ENCODE peak calls at places on chromosomes 11 and 22, in nine cellular contexts. M is sigmoid colon, A is suprapubic skin, P is K562, Y is A549, U is ovary, L is tibial nerve, R is H1, F is transverse colon. W is an unnamed sample.
A peak's percentile ranks its signal among the peaks of the same experiment; 100 is the strongest.

GRCh38 chr22:41482319-41482935 is 13.5 kb downstream of the ACO2 start:
- DNase-seq in M (no peak), A (no peak), P (no peak), Y (no peak), U (no peak), L (no peak), R (no peak), F (no peak), W (no peak)

GRCh38 chr11:78715639-78716311 is 141.1 kb upstream of the NARS2 start:
- DNase-seq in M (no peak), A (no peak), P (peak; percentile 74), Y (peak; percentile 52), U (no peak), L (no peak), R (peak; percentile 69), F (peak; percentile 66), W (no peak)

GRCh38 chr11:2387266-2387982 is 10.3 kb downstream of the CD81 start:
- DNase-seq in M (no peak), A (no peak), P (no peak), Y (no peak), U (peak; percentile 55), L (no peak), R (no peak), F (no peak), W (no peak)

GRCh38 chr11:12457030-12457600 is 79.7 kb downstream of the PARVA start:
- DNase-seq in M (no peak), A (no peak), P (no peak), Y (no peak), U (no peak), L (no peak), R (no peak), F (no peak), W (no peak)

GRCh38 chr11:78414321-78415051 is 3.1 kb downstream of the GAB2 start:
- DNase-seq in M (no peak), A (no peak), P (no peak), Y (peak; percentile 44), U (no peak), L (no peak), R (no peak), F (no peak), W (no peak)

GRCh38 chr11:20840341-20840740 is 171.0 kb downstream of the NELL1 start:
- DNase-seq in M (no peak), A (no peak), P (no peak), Y (no peak), U (no peak), L (no peak), R (no peak), F (no peak), W (no peak)

GRCh38 chr22:19175026-19175601 is 3.4 kb downstream of the SLC25A1 start:
- DNase-seq in M (no peak), A (peak; percentile 66), P (no peak), Y (no peak), U (no peak), L (no peak), R (no peak), F (no peak), W (no peak)

GRCh38 chr11:124758355-124759267 is 3.5 kb downstream of the ESAM start:
- DNase-seq in M (peak; percentile 82), A (peak; percentile 87), P (peak; percentile 65), Y (peak; percentile 77), U (peak; percentile 40), L (no peak), R (peak; percentile 70), F (peak; percentile 91), W (peak; percentile 96)

GRCh38 chr11:65883786-65884715 is 4.2 kb downstream of the FIBP start:
- DNase-seq in M (peak; percentile 65), A (peak; percentile 62), P (no peak), Y (no peak), U (peak; percentile 16), L (no peak), R (no peak), F (peak; percentile 8), W (no peak)

GRCh38 chr22:43110927-43111623 is 525 bp downstream of the BIK start:
- DNase-seq in M (no peak), A (no peak), P (no peak), Y (no peak), U (no peak), L (no peak), R (no peak), F (peak; percentile 66), W (no peak)

GRCh38 chr11:78295991-78296930 is 107.5 kb downstream of the USP35 start:
- DNase-seq in M (no peak), A (no peak), P (no peak), Y (no peak), U (no peak), L (no peak), R (no peak), F (no peak), W (no peak)

GRCh38 chr22:27546157-27546556 is 255.4 kb downstream of the MN1 start:
- DNase-seq in M (no peak), A (no peak), P (no peak), Y (no peak), U (no peak), L (no peak), R (no peak), F (no peak), W (no peak)

GRCh38 chr11:75779960-75780359 is 11.4 kb downstream of the DGAT2 start:
- DNase-seq in M (no peak), A (no peak), P (no peak), Y (no peak), U (no peak), L (no peak), R (no peak), F (no peak), W (no peak)

GRCh38 chr22:24407278-24407665 is 20.1 kb upstream of the ADORA2A start:
- DNase-seq in M (no peak), A (peak; percentile 64), P (no peak), Y (no peak), U (no peak), L (no peak), R (no peak), F (no peak), W (no peak)

GRCh38 chr11:60950933-60951610 is 904 bp downstream of the SLC15A3 start:
- DNase-seq in M (no peak), A (peak; percentile 59), P (no peak), Y (no peak), U (peak; percentile 47), L (no peak), R (no peak), F (no peak), W (no peak)

GRCh38 chr11:47375020-47375419 is 3.3 kb downstream of the SPI1 start:
- DNase-seq in M (no peak), A (no peak), P (no peak), Y (no peak), U (no peak), L (no peak), R (no peak), F (no peak), W (no peak)

GRCh38 chr11:129143335-129143734 is 48.8 kb downstream of the ARHGAP32 start:
- DNase-seq in M (peak; percentile 88), A (peak; percentile 83), P (no peak), Y (peak; percentile 52), U (no peak), L (peak; percentile 53), R (peak; percentile 17), F (peak; percentile 81), W (no peak)

GRCh38 chr11:129985823-129986222 is 16.8 kb downstream of the PRDM10 start:
- DNase-seq in M (no peak), A (no peak), P (no peak), Y (no peak), U (no peak), L (no peak), R (no peak), F (no peak), W (no peak)

GRCh38 chr11:67033661-67034166 is 10.8 kb downstream of the SYT12 start:
- DNase-seq in M (no peak), A (no peak), P (no peak), Y (no peak), U (no peak), L (no peak), R (no peak), F (no peak), W (no peak)
- TF ChIP-seq EP300 in M (no peak), A (no peak), P (no peak), Y (no peak), U (no peak), L (no peak), R (no peak), F (no peak), W (no peak)

GRCh38 chr11:111882202-111882601 is 2.9 kb downstream of the CFAP68 start:
- DNase-seq in M (no peak), A (no peak), P (no peak), Y (no peak), U (no peak), L (no peak), R (no peak), F (no peak), W (no peak)

GRCh38 chr11:111879637-111879960 is 258 bp downstream of the CFAP68 start:
- DNase-seq in M (no peak), A (no peak), P (no peak), Y (no peak), U (no peak), L (no peak), R (no peak), F (no peak), W (no peak)

GRCh38 chr11:111878766-111879636 is at the start of the genes CFAP68 and FDXACB1:
- DNase-seq in M (peak; percentile 99), A (peak; percentile 98), P (peak; percentile 93), Y (peak; percentile 83), U (peak; percentile 97), L (peak; percentile 94), R (peak; percentile 94), F (peak; percentile 97), W (peak; percentile 99)

GRCh38 chr11:111878385-111878765 is 590 bp downstream of the FDXACB1 start:
- DNase-seq in M (no peak), A (no peak), P (no peak), Y (peak; percentile 5), U (no peak), L (no peak), R (no peak), F (no peak), W (no peak)
- H3K27ac ChIP-seq in M (peak overlapping the region; percentile 97), A (peak overlapping the region; percentile 94), P (peak overlapping the region; percentile 95), Y (peak overlapping the region; percentile 99), U (peak overlapping the region; percentile 95), L (peak overlapping the region; percentile 98), R (peak overlapping the region; percentile 70), F (peak overlapping the region; percentile 92), W (peak overlapping the region; percentile 82)

DNA sequence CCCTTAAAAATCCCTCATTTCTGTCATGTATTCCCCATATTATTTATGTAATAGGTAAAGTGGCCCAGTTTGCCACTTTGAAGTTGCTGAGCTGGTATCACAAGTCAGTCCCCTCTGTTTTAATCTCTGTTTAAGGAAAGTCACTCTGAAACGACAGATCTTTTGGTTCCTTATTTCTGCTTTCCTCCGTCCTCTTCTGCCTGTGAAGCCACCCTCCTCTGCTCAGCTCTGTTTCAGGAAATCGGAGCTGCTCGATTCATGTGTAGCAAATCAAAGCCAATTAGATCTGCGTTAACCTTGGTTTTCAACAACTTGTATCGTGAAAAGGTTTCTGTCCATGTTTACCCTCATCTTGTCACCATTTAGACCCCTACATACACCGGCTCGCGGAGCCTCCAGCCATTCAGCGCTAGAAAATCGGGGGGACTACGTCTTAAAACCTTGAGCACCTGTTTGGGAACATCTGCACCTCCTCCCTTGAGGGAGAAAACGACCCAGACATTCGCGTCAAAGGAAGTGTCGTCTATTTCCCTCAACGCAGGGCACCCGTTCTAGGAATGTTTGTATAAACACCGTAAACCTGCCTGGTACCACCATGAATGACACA is 572 bp upstream of the SC5D start:
- DNase-seq in M (no peak), A (no peak), P (no peak), Y (no peak), U (no peak), L (no peak), R (no peak), F (peak; percentile 11), W (no peak)
- TF ChIP-seq EP300 in M (no peak), A (no peak), P (no peak), Y (no peak), U (no peak), L (no peak), R (no peak), F (peak; percentile 41), W (no peak)

GRCh38 chr22:45503071-45503815 is 560 bp downstream of the FBLN1 start:
- DNase-seq in M (no peak), A (no peak), P (no peak), Y (no peak), U (no peak), L (no peak), R (no peak), F (no peak), W (no peak)
- H3K27ac ChIP-seq in M (peak overlapping the region; percentile 80), A (peak overlapping the region; percentile 81), P (no peak overlapping the region), Y (peak overlapping the region; percentile 98), U (peak overlapping the region; percentile 49), L (peak overlapping the region; percentile 82), R (peak overlapping the region; percentile 43), F (peak overlapping the region; percentile 76), W (peak overlapping the region; percentile 81)